ENCODE peak calls at places on chromosomes 2 and 18, in seven cellular contexts. V, O, N, Y, B, D and C are unnamed samples.

GRCh38 chr2:99636432-99637034 is 146.7 kb upstream of the REV1 start:
- DNase-seq in V (no peak), O (no peak), N (no peak), Y (peak), B (no peak), D (no peak), C (no peak)

GRCh38 chr2:24948506-24948905 is 23.2 kb downstream of the DNAJC27 start:
- DNase-seq in V (no peak), O (no peak), N (no peak), Y (no peak), B (no peak), D (no peak), C (no peak)

GRCh38 chr2:20595439-20596192 is 55.3 kb downstream of the HS1BP3 start:
- DNase-seq in V (peak), O (no peak), N (peak), Y (no peak), B (peak), D (no peak), C (peak)

GRCh38 chr2:136005462-136006205 is 20.2 kb upstream of the DARS1 start:
- DNase-seq in V (peak), O (no peak), N (no peak), Y (no peak), B (no peak), D (no peak), C (no peak)

GRCh38 chr2:28649481-28650260 is 102.0 kb upstream of the PPP1CB start:
- DNase-seq in V (peak), O (peak), N (peak), Y (no peak), B (no peak), D (no peak), C (peak)

GRCh38 chr2:136997550-136997949 is 232.2 kb downstream of the THSD7B start:
- DNase-seq in V (no peak), O (no peak), N (no peak), Y (no peak), B (no peak), D (no peak), C (peak)

GRCh38 chr18:8998481-8999217 is 103.8 kb upstream of the NDUFV2 start:
- DNase-seq in V (peak), O (no peak), N (no peak), Y (peak), B (no peak), D (no peak), C (no peak)

GRCh38 chr2:148237911-148238310 is 217.0 kb downstream of the MBD5 start:
- DNase-seq in V (no peak), O (no peak), N (no peak), Y (no peak), B (no peak), D (no peak), C (no peak)

GRCh38 chr2:23594079-23594494 is 209.1 kb downstream of the KLHL29 start:
- DNase-seq in V (no peak), O (no peak), N (no peak), Y (no peak), B (no peak), D (no peak), C (no peak)

GRCh38 chr2:200467806-200468686 is 41.8 kb downstream of the KCTD18 start:
- DNase-seq in V (no peak), O (no peak), N (no peak), Y (no peak), B (no peak), D (no peak), C (no peak)

GRCh38 chr18:28041366-28041765 is 135.6 kb downstream of the CDH2 start:
- DNase-seq in V (peak), O (no peak), N (no peak), Y (no peak), B (no peak), D (no peak), C (no peak)

GRCh38 chr2:61759718-61760117 is 94.1 kb downstream of the FAM161A start:
- DNase-seq in V (peak), O (no peak), N (no peak), Y (no peak), B (no peak), D (no peak), C (peak)

GRCh38 chr2:229273384-229274338 is 2.6 kb upstream of the PID1 start:
- DNase-seq in V (peak), O (peak), N (peak), Y (peak), B (peak), D (peak), C (peak)

GRCh38 chr18:56542488-56542887 is 95.9 kb downstream of the TXNL1 start:
- DNase-seq in V (no peak), O (no peak), N (no peak), Y (no peak), B (no peak), D (no peak), C (no peak)

GRCh38 chr2:193566276-193566675 is 1371.5 kb upstream of the TMEFF2 start:
- DNase-seq in V (peak), O (no peak), N (no peak), Y (no peak), B (no peak), D (no peak), C (no peak)

DNA sequence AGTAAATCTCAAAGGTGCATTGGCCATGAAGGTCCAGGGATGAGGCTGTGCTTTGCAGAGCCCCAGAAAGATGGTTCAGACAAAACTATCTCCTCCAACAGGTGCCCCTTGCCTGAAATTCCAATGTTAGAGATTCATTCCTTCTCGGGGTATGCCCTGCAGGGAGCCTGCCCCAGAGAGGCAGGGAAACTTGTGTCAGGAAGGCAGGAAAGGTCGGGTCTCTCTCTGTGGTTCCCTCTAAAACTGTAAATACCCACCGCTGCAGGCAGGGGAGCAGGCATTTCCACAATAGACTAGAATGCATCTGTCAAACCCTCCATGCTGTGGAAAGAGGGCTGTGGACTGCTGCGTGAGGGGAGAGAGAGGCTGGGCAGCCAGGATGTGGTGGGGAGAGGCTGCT is 207.8 kb upstream of the SMAD2 start:
- DNase-seq in V (no peak), O (no peak), N (no peak), Y (no peak), B (no peak), D (no peak), C (no peak)
- H3K9ac ChIP-seq in V (no peak), O (no peak), N (no peak), Y (no peak), B (no peak), D (no peak), C (no peak)

DNA sequence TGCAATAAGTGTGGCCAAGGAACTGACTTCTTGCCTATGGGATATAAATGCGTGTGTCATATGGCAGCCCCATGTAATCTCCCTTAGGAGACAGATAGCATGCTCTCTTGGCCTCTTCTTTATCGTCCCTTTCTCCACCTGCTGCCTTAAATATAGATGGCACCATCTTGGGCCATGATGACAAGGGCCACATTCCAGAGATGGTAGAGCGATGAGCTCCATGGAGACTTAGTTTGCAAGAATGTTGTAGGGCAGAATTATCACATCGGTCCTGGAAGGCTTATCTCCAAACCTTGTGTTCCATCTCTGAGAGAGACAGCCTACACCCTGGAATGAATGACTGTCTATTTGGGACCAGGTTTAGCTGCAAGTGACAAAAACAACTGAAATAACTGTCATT is 536.7 kb downstream of the TNS1 start:
- DNase-seq in V (no peak), O (no peak), N (no peak), Y (no peak), B (no peak), D (no peak), C (no peak)
- TF ChIP-seq POLR2A in V (no peak), O (no peak), N (no peak), Y (no peak), B (no peak), D (no peak), C (no peak)

GRCh38 chr2:55155206-55155605 is 76.9 kb downstream of the CLHC1 start:
- DNase-seq in V (no peak), O (no peak), N (no peak), Y (no peak), B (no peak), D (no peak), C (no peak)
- H3K9ac ChIP-seq in V (peak), O (no peak), N (no peak), Y (no peak), B (no peak), D (no peak), C (no peak)

GRCh38 chr18:74229005-74229404 is 62.8 kb downstream of the CYB5A start:
- DNase-seq in V (no peak), O (no peak), N (no peak), Y (no peak), B (no peak), D (no peak), C (no peak)

GRCh38 chr18:74230922-74231714 is 60.6 kb downstream of the CYB5A start:
- DNase-seq in V (no peak), O (no peak), N (no peak), Y (no peak), B (no peak), D (no peak), C (no peak)

GRCh38 chr18:74226666-74227065 is 65.1 kb downstream of the CYB5A start:
- DNase-seq in V (no peak), O (no peak), N (no peak), Y (no peak), B (no peak), D (no peak), C (no peak)

GRCh38 chr18:74228312-74228711 is 63.5 kb downstream of the CYB5A start:
- DNase-seq in V (no peak), O (no peak), N (no peak), Y (no peak), B (no peak), D (no peak), C (no peak)

DNA sequence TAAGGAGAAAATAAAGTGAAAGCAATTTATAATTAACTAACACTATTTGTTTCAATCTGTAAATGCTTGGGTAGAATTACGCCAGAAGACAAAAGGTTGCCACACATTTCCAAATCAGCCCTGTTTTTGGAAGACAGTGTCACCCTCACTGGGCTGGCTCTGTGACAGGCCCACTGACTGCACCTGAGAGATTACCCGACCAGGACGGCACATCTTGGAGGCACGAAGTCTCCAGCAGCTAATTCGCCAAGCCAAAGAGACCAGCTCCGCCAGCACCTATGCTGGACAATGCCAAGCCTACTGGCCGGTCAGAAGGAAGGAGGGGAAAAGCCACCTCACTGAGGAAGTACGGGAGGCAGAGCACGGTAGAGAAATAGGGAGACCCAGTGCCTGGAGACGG is 61.9 kb downstream of the CYB5A start:
- DNase-seq in V (no peak), O (no peak), N (no peak), Y (no peak), B (no peak), D (no peak), C (no peak)
- TF ChIP-seq POLR2A in V (no peak), O (no peak), N (no peak), Y (no peak), B (no peak), D (no peak), C (no peak)

GRCh38 chr2:52934354-52934898 is 833.2 kb upstream of the CHAC2 start:
- DNase-seq in V (peak), O (peak), N (peak), Y (no peak), B (peak), D (no peak), C (peak)
- H3K9ac ChIP-seq in V (no peak), O (peak), N (no peak), Y (no peak), B (no peak), D (no peak), C (no peak)